ENCODE peak calls at places on chromosomes 1 and 21, in eight cellular contexts. A is A549, W is IMR-90, S is uterus, L is left lung, M is kidney, C is heart right ventricle, V is right lobe of liver. P is an unnamed sample. For H3K4me1, the result is how much of the 10 kb centered on the place peaks cover.

GRCh38 chr1:211169353-211169752 is 35.4 kb upstream of the KCNH1 start:
- DNase-seq in A (no peak), W (no peak), S (no peak), L (no peak), M (no peak), C (no peak), V (no peak), P (no peak)

GRCh38 chr1:23546897-23547596 is 12.3 kb downstream of the ID3 start:
- DNase-seq in A (no peak), W (no peak), S (no peak), L (no peak), M (no peak), C (no peak), V (no peak), P (no peak)

GRCh38 chr21:29209696-29210095 is 79.3 kb downstream of the MAP3K7CL start:
- DNase-seq in A (no peak), W (peak), S (no peak), L (no peak), M (no peak), C (no peak), V (no peak), P (no peak)

GRCh38 chr1:210360852-210361477 is 32.3 kb downstream of the HHAT start:
- DNase-seq in A (peak), W (peak), S (no peak), L (no peak), M (no peak), C (no peak), V (no peak), P (peak)

GRCh38 chr1:200414657-200415056 is 4.8 kb upstream of the ZNF281 start:
- DNase-seq in A (no peak), W (no peak), S (no peak), L (no peak), M (no peak), C (no peak), V (no peak), P (no peak)

GRCh38 chr21:31180256-31181088 is 142.2 kb upstream of the KRTAP19-8 start:
- DNase-seq in A (peak), W (peak), S (no peak), L (no peak), M (no peak), C (no peak), V (no peak), P (peak)

GRCh38 chr1:54577612-54578011 is 29.6 kb downstream of the ACOT11 start:
- DNase-seq in A (no peak), W (peak), S (peak), L (peak), M (peak), C (peak), V (peak), P (no peak)

GRCh38 chr1:55305735-55306134 is 90.6 kb upstream of the USP24 start:
- DNase-seq in A (no peak), W (peak), S (no peak), L (no peak), M (no peak), C (no peak), V (no peak), P (no peak)

GRCh38 chr1:78375996-78376395 is 114.8 kb upstream of the PTGFR start:
- DNase-seq in A (no peak), W (peak), S (no peak), L (no peak), M (no peak), C (no peak), V (no peak), P (no peak)

GRCh38 chr1:244077473-244078220 is 26.6 kb downstream of the ZBTB18 start:
- DNase-seq in A (no peak), W (no peak), S (no peak), L (no peak), M (peak), C (no peak), V (no peak), P (no peak)

GRCh38 chr1:172442404-172442803 is 1.5 kb downstream of the PIGC start:
- DNase-seq in A (no peak), W (no peak), S (no peak), L (no peak), M (no peak), C (no peak), V (no peak), P (no peak)
- H3K4me3 ChIP-seq in A (no peak), W (no peak), S (no peak), L (no peak), M (no peak), C (no peak), V (no peak), P (no peak)

DNA sequence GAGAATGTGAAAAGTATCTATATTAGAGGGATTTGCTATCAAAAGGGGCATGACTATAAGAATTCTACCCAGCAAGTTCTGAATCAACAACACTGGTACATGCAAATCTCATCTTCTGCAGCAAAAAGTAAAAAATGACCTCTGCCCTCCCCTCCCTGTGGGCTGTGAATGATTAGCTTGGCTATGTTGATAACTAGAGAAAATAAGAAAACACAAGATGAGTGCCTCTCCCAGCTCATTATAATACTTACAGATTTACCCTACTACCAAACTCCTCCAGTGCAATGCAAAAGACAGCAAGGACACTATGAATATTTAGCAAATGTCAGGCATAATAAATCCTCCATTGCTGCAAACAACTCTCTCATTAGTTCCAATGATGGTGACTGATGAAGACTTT is 102.4 kb downstream of the SLC45A1 start:
- DNase-seq in A (no peak), W (no peak), S (no peak), L (no peak), M (no peak), C (no peak), V (no peak), P (peak)
- H3K4me1 ChIP-seq in A (under half), W (under half), S (under half), L (under half), M (under half), C (under half), V (under half), P (half or more)

DNA sequence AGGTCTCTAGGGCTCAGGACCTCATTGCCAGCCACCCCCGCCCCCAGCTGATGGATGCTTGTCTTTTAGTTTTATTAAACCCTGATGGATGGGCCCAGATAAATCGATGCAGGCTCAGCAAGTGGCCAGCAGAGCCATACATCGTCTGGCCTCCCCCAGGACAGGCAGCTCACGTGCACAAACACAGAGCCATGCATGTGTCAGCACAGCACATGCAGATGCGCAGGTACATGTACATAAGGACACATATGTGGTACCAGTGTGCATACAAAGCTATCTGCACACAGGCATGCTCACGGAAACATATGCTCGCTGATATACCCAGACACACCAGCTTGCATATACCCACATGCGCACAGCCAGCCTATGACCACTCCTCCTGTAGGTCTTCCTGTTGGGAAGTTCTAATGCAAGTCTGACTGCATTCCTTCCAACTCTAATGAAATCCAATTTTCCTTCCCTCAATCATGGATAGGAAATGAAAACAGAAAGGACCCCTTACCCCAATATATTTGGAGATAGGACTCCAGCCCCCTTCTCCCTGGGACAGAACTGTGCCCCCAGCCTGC is 897 bp downstream of the COL16A1 start:
- DNase-seq in A (no peak), W (peak), S (no peak), L (no peak), M (no peak), C (no peak), V (no peak), P (no peak)
- H3K4me3 ChIP-seq in A (no peak), W (peak), S (peak), L (peak), M (no peak), C (peak), V (no peak), P (no peak)

GRCh38 chr1:169529068-169529642 is 43.4 kb upstream of the SLC19A2 start:
- DNase-seq in A (no peak), W (no peak), S (no peak), L (no peak), M (no peak), C (no peak), V (no peak), P (peak)

GRCh38 chr1:169538998-169539871 is 47.0 kb downstream of the F5 start:
- DNase-seq in A (no peak), W (peak), S (no peak), L (no peak), M (no peak), C (no peak), V (no peak), P (no peak)

GRCh38 chr1:169534653-169535052 is 48.9 kb upstream of the SLC19A2 start:
- DNase-seq in A (no peak), W (no peak), S (no peak), L (no peak), M (no peak), C (no peak), V (no peak), P (no peak)
- H3K4me1 ChIP-seq in A (under half), W (under half), S (under half), L (under half), M (under half), C (under half), V (under half), P (under half)

DNA sequence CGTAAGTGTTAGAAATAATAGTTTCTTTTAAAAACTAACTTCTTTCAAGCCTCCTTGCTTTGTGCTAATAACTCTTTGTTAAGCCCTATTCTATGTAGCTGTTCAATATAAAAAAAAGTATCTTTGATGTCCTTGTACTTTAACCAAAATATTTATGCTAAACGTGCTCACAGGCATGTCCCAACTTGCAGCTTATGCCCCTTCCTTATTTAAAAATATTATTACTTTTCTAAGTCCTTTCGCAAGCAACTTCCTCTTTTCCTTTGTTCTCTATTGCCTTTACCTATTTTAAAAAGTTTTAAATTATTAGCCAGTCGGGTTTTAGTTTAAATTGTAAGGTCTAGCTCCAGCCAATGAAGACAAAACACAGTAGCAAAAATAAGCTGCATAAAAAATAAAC is 43.4 kb upstream of the NBPF3 start:
- DNase-seq in A (no peak), W (no peak), S (no peak), L (no peak), M (no peak), C (no peak), V (no peak), P (no peak)
- H3K4me3 ChIP-seq in A (no peak), W (no peak), S (no peak), L (no peak), M (no peak), C (no peak), V (no peak), P (no peak)

GRCh38 chr21:38797470-38797869 is 8.3 kb upstream of the ETS2 start:
- DNase-seq in A (peak), W (no peak), S (no peak), L (no peak), M (peak), C (no peak), V (peak), P (peak)
- H3K4me1 ChIP-seq in A (half or more), W (under half), S (under half), L (under half), M (under half), C (under half), V (under half), P (under half)

GRCh38 chr1:58581641-58582040 is 4.6 kb upstream of the TACSTD2 start:
- DNase-seq in A (no peak), W (no peak), S (no peak), L (no peak), M (no peak), C (no peak), V (no peak), P (no peak)

GRCh38 chr1:58584082-58584895 is 7.2 kb upstream of the TACSTD2 start:
- DNase-seq in A (peak), W (peak), S (peak), L (peak), M (peak), C (no peak), V (peak), P (no peak)

GRCh38 chr1:58585591-58586151 is 8.6 kb upstream of the TACSTD2 start:
- DNase-seq in A (no peak), W (peak), S (no peak), L (peak), M (no peak), C (no peak), V (no peak), P (no peak)

GRCh38 chr1:58585166-58585565 is 8.1 kb upstream of the TACSTD2 start:
- DNase-seq in A (no peak), W (no peak), S (no peak), L (no peak), M (no peak), C (no peak), V (no peak), P (no peak)

GRCh38 chr1:58583496-58583895 is 6.4 kb upstream of the TACSTD2 start:
- DNase-seq in A (no peak), W (no peak), S (no peak), L (no peak), M (no peak), C (no peak), V (no peak), P (no peak)
- H3K4me3 ChIP-seq in A (no peak), W (no peak), S (no peak), L (no peak), M (no peak), C (no peak), V (no peak), P (no peak)

GRCh38 chr1:228792601-228793000 is 57.3 kb downstream of the RHOU start:
- DNase-seq in A (no peak), W (no peak), S (no peak), L (no peak), M (no peak), C (no peak), V (no peak), P (no peak)

GRCh38 chr1:228795578-228795977 is 60.3 kb downstream of the RHOU start:
- DNase-seq in A (no peak), W (no peak), S (peak), L (no peak), M (no peak), C (no peak), V (no peak), P (no peak)

GRCh38 chr1:228794173-228794572 is 58.9 kb downstream of the RHOU start:
- DNase-seq in A (no peak), W (no peak), S (no peak), L (no peak), M (no peak), C (no peak), V (no peak), P (no peak)

GRCh38 chr1:228793032-228793431 is 57.8 kb downstream of the RHOU start:
- DNase-seq in A (no peak), W (no peak), S (no peak), L (no peak), M (no peak), C (no peak), V (no peak), P (no peak)

GRCh38 chr1:228794810-228795209 is 59.5 kb downstream of the RHOU start:
- DNase-seq in A (no peak), W (no peak), S (no peak), L (no peak), M (no peak), C (no peak), V (no peak), P (no peak)
- H3K4me1 ChIP-seq in A (under half), W (under half), S (under half), L (under half), M (under half), C (under half), V (under half), P (under half)

P was measured in Caco-2.